ENCODE peak calls at places on chromosomes 5 and 9, in eight cellular contexts. E is H1, T is endothelial cell of umbilical vein, H is HCT116, Q is HepG2, X is K562, S is GM12878, N is SK-N-SH. V is an unnamed sample.
A peak's percentile ranks its signal among the peaks of the same experiment; 100 is the strongest.

GRCh38 chr9:121216406-121216805 is 14.7 kb upstream of the RAB14 start:
- DNase-seq in E (no peak), T (no peak), H (no peak), Q (no peak), X (no peak), S (no peak), N (no peak), V (no peak)

GRCh38 chr5:22496666-22497065 is 356.5 kb downstream of the CDH12 start:
- DNase-seq in E (no peak), T (no peak), H (no peak), Q (no peak), X (no peak), S (no peak), N (no peak), V (no peak)

GRCh38 chr5:76402880-76403712 is at the start of gene IQGAP2:
- DNase-seq in E (no peak), T (peak; percentile 51), H (peak; percentile 37), Q (peak; percentile 50), X (peak; percentile 90), S (no peak), N (peak; percentile 96), V (no peak)

GRCh38 chr5:125140855-125141254 is 394.4 kb upstream of the ZNF608 start:
- DNase-seq in E (no peak), T (peak; percentile 78), H (no peak), Q (peak; percentile 9), X (no peak), S (no peak), N (no peak), V (no peak)

GRCh38 chr5:88743231-88743879 is 139.6 kb downstream of the MEF2C start:
- DNase-seq in E (no peak), T (peak; percentile 50), H (peak; percentile 28), Q (no peak), X (peak; percentile 56), S (no peak), N (no peak), V (no peak)

GRCh38 chr9:125330587-125330986 is 69.0 kb downstream of the GAPVD1 start:
- DNase-seq in E (no peak), T (no peak), H (no peak), Q (no peak), X (no peak), S (no peak), N (no peak), V (no peak)

GRCh38 chr5:56751914-56752313 is 63.4 kb upstream of the MAP3K1 start:
- DNase-seq in E (no peak), T (no peak), H (no peak), Q (no peak), X (no peak), S (no peak), N (no peak), V (no peak)

GRCh38 chr9:38142201-38142600 is 73.2 kb upstream of the SHB start:
- DNase-seq in E (no peak), T (no peak), H (no peak), Q (no peak), X (no peak), S (no peak), N (no peak), V (no peak)

GRCh38 chr9:136255166-136255538 is 9.5 kb upstream of the QSOX2 start:
- DNase-seq in E (no peak), T (no peak), H (no peak), Q (peak; percentile 27), X (peak; percentile 59), S (no peak), N (no peak), V (no peak)

GRCh38 chr9:2047144-2047671 is 32.1 kb downstream of the SMARCA2 start:
- DNase-seq in E (no peak), T (no peak), H (no peak), Q (no peak), X (no peak), S (no peak), N (no peak), V (no peak)

GRCh38 chr9:74771262-74771585 is 116.5 kb downstream of the TRPM6 start:
- DNase-seq in E (no peak), T (no peak), H (no peak), Q (no peak), X (no peak), S (no peak), N (no peak), V (no peak)

GRCh38 chr9:94167055-94167346 is 82.7 kb downstream of the PTPDC1 start:
- DNase-seq in E (no peak), T (no peak), H (no peak), Q (peak; percentile 79), X (no peak), S (no peak), N (no peak), V (no peak)

GRCh38 chr9:90991953-90992352 is 190.3 kb downstream of the SYK start:
- DNase-seq in E (no peak), T (no peak), H (no peak), Q (peak; percentile 5), X (no peak), S (no peak), N (no peak), V (no peak)

GRCh38 chr5:9439651-9440292 is 106.1 kb downstream of the SEMA5A start:
- DNase-seq in E (no peak), T (no peak), H (no peak), Q (no peak), X (no peak), S (no peak), N (no peak), V (no peak)

DNA sequence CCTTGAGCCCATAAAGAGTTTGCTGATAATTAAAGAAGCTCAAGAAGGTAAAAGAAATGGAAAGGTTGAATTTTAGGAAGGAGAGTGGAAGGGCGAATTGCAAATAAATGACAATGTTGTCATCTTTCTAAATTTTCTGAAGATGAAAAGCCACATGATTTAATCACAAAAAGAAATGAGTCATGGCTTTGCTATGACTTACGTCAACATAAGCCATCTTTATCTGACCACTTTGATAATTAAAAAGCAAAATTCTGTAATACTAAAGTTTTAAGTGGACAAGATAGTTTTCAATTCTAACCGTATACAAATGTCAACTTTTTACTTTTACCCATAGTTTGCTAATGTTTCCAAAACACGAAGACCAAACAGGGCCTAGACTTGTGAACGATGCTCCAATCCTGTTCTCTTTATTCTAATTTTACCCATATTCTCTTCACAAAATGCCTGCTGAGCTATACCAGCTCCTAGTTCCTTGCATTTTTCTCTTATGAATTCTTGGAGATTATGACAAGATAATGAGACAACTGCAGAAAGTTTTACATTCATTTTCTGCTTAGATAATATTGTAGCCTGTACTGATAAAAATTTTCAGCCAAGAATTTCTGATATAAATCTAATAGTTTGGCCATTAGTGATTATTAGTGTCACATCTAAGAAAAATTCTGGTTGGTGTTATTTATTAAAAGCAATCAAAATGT is 21.8 kb upstream of the PRUNE2 start:
- DNase-seq in E (no peak), T (no peak), H (no peak), Q (no peak), X (no peak), S (no peak), N (no peak), V (no peak)
- H3K9ac ChIP-seq in E (no peak overlapping the region), T (no peak overlapping the region), H (no peak overlapping the region), Q (no peak overlapping the region), X (no peak overlapping the region), S (no peak overlapping the region), N (peak overlapping the region; percentile 44), V (no peak overlapping the region)

GRCh38 chr5:157460921-157461792 is 1.1 kb downstream of the NIPAL4 start:
- DNase-seq in E (no peak), T (no peak), H (no peak), Q (no peak), X (no peak), S (no peak), N (no peak), V (no peak)

GRCh38 chr5:157468293-157468965 is 8.4 kb downstream of the NIPAL4 start:
- DNase-seq in E (no peak), T (no peak), H (no peak), Q (no peak), X (no peak), S (no peak), N (no peak), V (no peak)

GRCh38 chr5:157463081-157463480 is 3.1 kb downstream of the NIPAL4 start:
- DNase-seq in E (no peak), T (no peak), H (no peak), Q (no peak), X (no peak), S (no peak), N (no peak), V (no peak)

GRCh38 chr5:157463621-157464407 is 3.8 kb downstream of the NIPAL4 start:
- DNase-seq in E (no peak), T (no peak), H (peak; percentile 50), Q (no peak), X (no peak), S (no peak), N (no peak), V (no peak)

GRCh38 chr5:157464518-157465171 is 4.6 kb downstream of the NIPAL4 start:
- DNase-seq in E (no peak), T (no peak), H (peak; percentile 76), Q (no peak), X (peak; percentile 56), S (peak; percentile 28), N (no peak), V (no peak)
- TF ChIP-seq POLR2AphosphoS5 in E (no peak), T (no peak), H (peak; percentile 42), Q (no peak), X (no peak), S (no peak), N (peak; percentile 35), V (no peak)

DNA sequence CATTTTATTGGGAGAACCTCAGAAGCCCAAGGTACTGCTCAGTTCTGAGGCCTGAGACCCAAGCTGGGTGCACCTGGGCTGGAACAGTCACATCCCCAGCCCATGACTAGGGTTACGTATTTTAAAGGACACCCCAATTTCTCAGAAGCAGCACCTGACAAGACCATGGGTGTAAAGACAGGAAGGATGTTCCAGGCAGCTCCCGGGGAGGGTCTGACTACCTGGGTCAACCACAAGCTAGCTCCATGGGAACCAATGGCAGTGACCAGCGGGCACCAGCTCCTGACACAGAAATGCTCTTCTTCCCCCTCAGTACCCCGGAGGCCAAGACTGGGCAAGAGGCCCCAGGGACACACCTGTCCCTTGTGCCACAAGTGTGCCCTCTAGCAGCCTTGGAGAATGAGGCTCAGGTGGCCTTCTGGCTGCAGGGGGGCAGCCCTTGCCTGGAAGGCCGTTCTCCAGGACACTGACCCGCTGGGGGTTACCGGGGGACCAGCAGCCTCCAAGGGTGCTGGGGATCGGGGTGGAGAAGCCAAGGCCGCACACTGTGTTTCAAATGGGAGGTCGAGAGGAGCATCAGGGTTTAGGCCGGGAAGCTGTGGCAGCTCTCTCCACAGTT is 52.6 kb downstream of the IPPK start:
- DNase-seq in E (no peak), T (no peak), H (no peak), Q (no peak), X (no peak), S (no peak), N (no peak), V (no peak)
- H3K9ac ChIP-seq in E (no peak overlapping the region), T (no peak overlapping the region), H (no peak overlapping the region), Q (peak overlapping the region; percentile 14), X (no peak overlapping the region), S (no peak overlapping the region), N (no peak overlapping the region), V (no peak overlapping the region)

DNA sequence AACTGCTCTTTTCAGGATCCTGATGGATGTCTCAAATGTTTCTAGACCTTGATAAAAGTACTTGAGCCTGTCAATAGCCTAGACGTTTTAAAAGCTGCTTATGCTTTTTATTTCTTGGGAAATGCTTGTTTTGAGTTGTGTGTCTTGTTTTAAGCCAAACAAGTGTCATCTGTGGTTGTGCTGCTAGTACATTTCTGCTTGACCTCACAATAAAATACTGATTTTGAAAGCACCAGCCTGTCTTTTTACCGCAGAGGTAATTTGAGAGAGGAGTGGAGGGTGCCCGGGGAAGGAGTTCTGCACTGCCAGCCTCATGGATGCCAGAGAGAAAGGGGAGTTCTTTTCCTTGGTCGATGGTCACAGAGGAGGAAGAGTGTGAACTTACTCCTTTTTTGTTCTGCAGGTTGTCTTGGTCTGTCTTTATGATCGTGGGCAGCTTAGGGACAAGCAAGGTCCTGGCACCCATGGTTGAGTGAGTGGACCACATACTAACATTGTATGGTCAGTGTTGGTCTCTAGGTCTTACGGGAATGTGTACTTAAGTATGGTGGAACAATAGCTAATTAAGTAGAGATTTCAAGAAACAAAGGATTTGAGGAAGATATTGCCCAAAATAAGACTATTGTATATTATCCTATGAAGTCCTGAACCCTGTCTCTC is 61.0 kb downstream of the TRIO start:
- DNase-seq in E (no peak), T (no peak), H (no peak), Q (no peak), X (no peak), S (no peak), N (no peak), V (no peak)
- TF ChIP-seq POLR2AphosphoS5 in E (no peak), T (no peak), H (no peak), Q (no peak), X (no peak), S (no peak), N (no peak), V (no peak)

V was measured in SK-N-MC.